ENCODE peak calls at places on chromosomes 16 and 17, in six cellular contexts. Q is HFFc6, Z is chondrocyte, O is EL, K is psoas muscle, B is breast epithelium. M is an unnamed sample.

GRCh38 chr16:27449434-27450188 is 47.6 kb downstream of the IL21R start:
- DNase-seq in Q (no peak), B (no peak), O (no peak), Z (no peak), K (no peak), M (no peak)

GRCh38 chr16:30083216-30084055 is 7.6 kb downstream of the PPP4C start:
- DNase-seq in Z (no peak), Q (no peak), B (no peak), O (no peak), K (no peak), M (no peak)

GRCh38 chr16:12741176-12741575 is 62.5 kb downstream of the CPPED1 start:
- DNase-seq in Q (no peak), O (no peak), Z (no peak), K (no peak), B (no peak), M (no peak)

GRCh38 chr17:28398280-28398981 is 7.6 kb downstream of the SLC46A1 start:
- DNase-seq in K (no peak), B (no peak), Q (no peak), O (peak; percentile 60), Z (peak; percentile 54), M (no peak)

GRCh38 chr17:47907932-47908562 is 12.0 kb downstream of the SP2 start:
- DNase-seq in Q (no peak), K (no peak), Z (no peak), B (no peak), O (no peak), M (no peak)

GRCh38 chr17:70158180-70158579 is 11.2 kb upstream of the KCNJ2 start:
- DNase-seq in K (no peak), Q (no peak), O (no peak), B (no peak), Z (no peak), M (no peak)

GRCh38 chr17:39765766-39766165 is 28.0 kb downstream of the GRB7 start:
- DNase-seq in B (no peak), K (no peak), O (no peak), Q (no peak), Z (no peak), M (no peak)

GRCh38 chr16:21570676-21571017 is 28.7 kb upstream of the METTL9 start:
- DNase-seq in Z (no peak), O (no peak), B (peak; percentile 35), K (no peak), Q (no peak), M (no peak)

GRCh38 chr17:19003966-19004600 is 481 bp downstream of the FAM83G start:
- DNase-seq in Z (no peak), B (no peak), O (peak; percentile 71), K (no peak), Q (peak; percentile 35), M (no peak)

GRCh38 chr17:49549311-49549605 is 26.4 kb upstream of the NXPH3 start:
- DNase-seq in K (no peak), Z (no peak), B (no peak), O (no peak), Q (no peak), M (no peak)